ENCODE peak calls at places on chromosomes 6 and 20, in eight cellular contexts. One of them, this sample, is unnamed.

GRCh38 chr6:22877946-22878705 is 308.8 kb downstream of the HDGFL1 start:
- DNase-seq in activated CD4-positive, alpha-beta T cell treated with anti-CD3 and anti-CD28 coated beads for 1 hour: no peak
- DNase-seq in A172: peak
- DNase-seq in H7: peak
- DNase-seq in G401: no peak
- DNase-seq in substantia nigra: no peak
- DNase-seq in T-helper 9 cell: no peak
- DNase-seq in activated naive CD8-positive, alpha-beta T cell treated with anti-CD3 and anti-CD28 coated beads for 36 hours: no peak
- DNase-seq in this sample: no peak

GRCh38 chr6:7673063-7673536 is 52.8 kb upstream of the BMP6 start:
- DNase-seq in activated CD4-positive, alpha-beta T cell treated with anti-CD3 and anti-CD28 coated beads for 1 hour: no peak
- DNase-seq in A172: peak
- DNase-seq in H7: peak
- DNase-seq in G401: no peak
- DNase-seq in substantia nigra: no peak
- DNase-seq in T-helper 9 cell: no peak
- DNase-seq in activated naive CD8-positive, alpha-beta T cell treated with anti-CD3 and anti-CD28 coated beads for 36 hours: no peak
- DNase-seq in this sample: no peak

GRCh38 chr20:56890011-56890410 is 260.9 kb downstream of the TFAP2C start:
- DNase-seq in activated CD4-positive, alpha-beta T cell treated with anti-CD3 and anti-CD28 coated beads for 1 hour: no peak
- DNase-seq in A172: no peak
- DNase-seq in H7: no peak
- DNase-seq in G401: no peak
- DNase-seq in substantia nigra: no peak
- DNase-seq in T-helper 9 cell: no peak
- DNase-seq in activated naive CD8-positive, alpha-beta T cell treated with anti-CD3 and anti-CD28 coated beads for 36 hours: no peak
- DNase-seq in this sample: no peak

GRCh38 chr6:130412556-130413290 is 46.9 kb downstream of the TMEM200A start:
- DNase-seq in activated CD4-positive, alpha-beta T cell treated with anti-CD3 and anti-CD28 coated beads for 1 hour: no peak
- DNase-seq in A172: no peak
- DNase-seq in H7: no peak
- DNase-seq in G401: no peak
- DNase-seq in substantia nigra: no peak
- DNase-seq in T-helper 9 cell: no peak
- DNase-seq in activated naive CD8-positive, alpha-beta T cell treated with anti-CD3 and anti-CD28 coated beads for 36 hours: no peak
- DNase-seq in this sample: no peak

GRCh38 chr6:42368156-42368555 is 83.6 kb downstream of the TRERF1 start:
- DNase-seq in activated CD4-positive, alpha-beta T cell treated with anti-CD3 and anti-CD28 coated beads for 1 hour: peak
- DNase-seq in A172: no peak
- DNase-seq in H7: no peak
- DNase-seq in G401: no peak
- DNase-seq in substantia nigra: no peak
- DNase-seq in T-helper 9 cell: no peak
- DNase-seq in activated naive CD8-positive, alpha-beta T cell treated with anti-CD3 and anti-CD28 coated beads for 36 hours: peak
- DNase-seq in this sample: no peak

GRCh38 chr6:136360783-136361182 is 71.1 kb upstream of the BCLAF1 start:
- DNase-seq in activated CD4-positive, alpha-beta T cell treated with anti-CD3 and anti-CD28 coated beads for 1 hour: no peak
- DNase-seq in A172: no peak
- DNase-seq in H7: peak
- DNase-seq in G401: no peak
- DNase-seq in substantia nigra: no peak
- DNase-seq in T-helper 9 cell: no peak
- DNase-seq in activated naive CD8-positive, alpha-beta T cell treated with anti-CD3 and anti-CD28 coated beads for 36 hours: no peak
- DNase-seq in this sample: no peak

GRCh38 chr6:119012521-119012920 is 65.9 kb downstream of the FAM184A start:
- DNase-seq in activated CD4-positive, alpha-beta T cell treated with anti-CD3 and anti-CD28 coated beads for 1 hour: no peak
- DNase-seq in A172: peak
- DNase-seq in H7: no peak
- DNase-seq in G401: no peak
- DNase-seq in substantia nigra: no peak
- DNase-seq in T-helper 9 cell: no peak
- DNase-seq in activated naive CD8-positive, alpha-beta T cell treated with anti-CD3 and anti-CD28 coated beads for 36 hours: no peak
- DNase-seq in this sample: no peak

GRCh38 chr20:58630063-58630462 is 21.0 kb upstream of the STX16 start:
- DNase-seq in activated CD4-positive, alpha-beta T cell treated with anti-CD3 and anti-CD28 coated beads for 1 hour: no peak
- DNase-seq in A172: peak
- DNase-seq in H7: no peak
- DNase-seq in G401: no peak
- DNase-seq in substantia nigra: no peak
- DNase-seq in T-helper 9 cell: no peak
- DNase-seq in activated naive CD8-positive, alpha-beta T cell treated with anti-CD3 and anti-CD28 coated beads for 36 hours: no peak
- DNase-seq in this sample: no peak

GRCh38 chr6:16985484-16986284 is 116.2 kb upstream of the STMND1 start:
- DNase-seq in activated CD4-positive, alpha-beta T cell treated with anti-CD3 and anti-CD28 coated beads for 1 hour: no peak
- DNase-seq in A172: no peak
- DNase-seq in H7: no peak
- DNase-seq in G401: no peak
- DNase-seq in substantia nigra: no peak
- DNase-seq in T-helper 9 cell: no peak
- DNase-seq in activated naive CD8-positive, alpha-beta T cell treated with anti-CD3 and anti-CD28 coated beads for 36 hours: no peak
- DNase-seq in this sample: no peak

GRCh38 chr6:162211022-162211421 is 516.5 kb downstream of the PRKN start:
- DNase-seq in activated CD4-positive, alpha-beta T cell treated with anti-CD3 and anti-CD28 coated beads for 1 hour: no peak
- DNase-seq in A172: no peak
- DNase-seq in H7: no peak
- DNase-seq in G401: peak
- DNase-seq in substantia nigra: no peak
- DNase-seq in T-helper 9 cell: no peak
- DNase-seq in activated naive CD8-positive, alpha-beta T cell treated with anti-CD3 and anti-CD28 coated beads for 36 hours: no peak
- DNase-seq in this sample: no peak

GRCh38 chr6:107972413-107973096 is 14.5 kb upstream of the SEC63 start:
- DNase-seq in activated CD4-positive, alpha-beta T cell treated with anti-CD3 and anti-CD28 coated beads for 1 hour: no peak
- DNase-seq in A172: no peak
- DNase-seq in H7: no peak
- DNase-seq in G401: no peak
- DNase-seq in substantia nigra: no peak
- DNase-seq in T-helper 9 cell: no peak
- DNase-seq in activated naive CD8-positive, alpha-beta T cell treated with anti-CD3 and anti-CD28 coated beads for 36 hours: no peak
- DNase-seq in this sample: no peak

GRCh38 chr6:113595921-113596376 is 261.2 kb upstream of the MARCKS start:
- DNase-seq in activated CD4-positive, alpha-beta T cell treated with anti-CD3 and anti-CD28 coated beads for 1 hour: no peak
- DNase-seq in A172: no peak
- DNase-seq in H7: no peak
- DNase-seq in G401: no peak
- DNase-seq in substantia nigra: no peak
- DNase-seq in T-helper 9 cell: no peak
- DNase-seq in activated naive CD8-positive, alpha-beta T cell treated with anti-CD3 and anti-CD28 coated beads for 36 hours: no peak
- DNase-seq in this sample: no peak

GRCh38 chr6:111625511-111626331 is 20.0 kb upstream of the TRAF3IP2 start:
- DNase-seq in activated CD4-positive, alpha-beta T cell treated with anti-CD3 and anti-CD28 coated beads for 1 hour: no peak
- DNase-seq in A172: no peak
- DNase-seq in H7: no peak
- DNase-seq in G401: peak
- DNase-seq in substantia nigra: peak
- DNase-seq in T-helper 9 cell: no peak
- DNase-seq in activated naive CD8-positive, alpha-beta T cell treated with anti-CD3 and anti-CD28 coated beads for 36 hours: peak
- DNase-seq in this sample: no peak

GRCh38 chr6:69494595-69494994 is 302.2 kb downstream of the LMBRD1 start:
- DNase-seq in activated CD4-positive, alpha-beta T cell treated with anti-CD3 and anti-CD28 coated beads for 1 hour: no peak
- DNase-seq in A172: no peak
- DNase-seq in H7: no peak
- DNase-seq in G401: no peak
- DNase-seq in substantia nigra: no peak
- DNase-seq in T-helper 9 cell: no peak
- DNase-seq in activated naive CD8-positive, alpha-beta T cell treated with anti-CD3 and anti-CD28 coated beads for 36 hours: no peak
- DNase-seq in this sample: no peak

GRCh38 chr6:21742238-21742660 is 148.7 kb downstream of the SOX4 start:
- DNase-seq in activated CD4-positive, alpha-beta T cell treated with anti-CD3 and anti-CD28 coated beads for 1 hour: no peak
- DNase-seq in A172: peak
- DNase-seq in H7: no peak
- DNase-seq in G401: no peak
- DNase-seq in substantia nigra: no peak
- DNase-seq in T-helper 9 cell: no peak
- DNase-seq in activated naive CD8-positive, alpha-beta T cell treated with anti-CD3 and anti-CD28 coated beads for 36 hours: no peak
- DNase-seq in this sample: no peak

GRCh38 chr20:48171626-48172025 is 386.3 kb upstream of the SULF2 start:
- DNase-seq in activated CD4-positive, alpha-beta T cell treated with anti-CD3 and anti-CD28 coated beads for 1 hour: no peak
- DNase-seq in A172: no peak
- DNase-seq in H7: no peak
- DNase-seq in G401: no peak
- DNase-seq in substantia nigra: no peak
- DNase-seq in T-helper 9 cell: no peak
- DNase-seq in activated naive CD8-positive, alpha-beta T cell treated with anti-CD3 and anti-CD28 coated beads for 36 hours: no peak
- DNase-seq in this sample: no peak

GRCh38 chr6:30357678-30358339 is 12.9 kb downstream of the RPP21 start:
- DNase-seq in activated CD4-positive, alpha-beta T cell treated with anti-CD3 and anti-CD28 coated beads for 1 hour: peak
- DNase-seq in A172: peak
- DNase-seq in H7: peak
- DNase-seq in G401: peak
- DNase-seq in substantia nigra: no peak
- DNase-seq in T-helper 9 cell: peak
- DNase-seq in activated naive CD8-positive, alpha-beta T cell treated with anti-CD3 and anti-CD28 coated beads for 36 hours: peak
- DNase-seq in this sample: peak

GRCh38 chr20:54004397-54004940 is 65.9 kb downstream of the BCAS1 start:
- DNase-seq in activated CD4-positive, alpha-beta T cell treated with anti-CD3 and anti-CD28 coated beads for 1 hour: no peak
- DNase-seq in A172: no peak
- DNase-seq in H7: no peak
- DNase-seq in G401: no peak
- DNase-seq in substantia nigra: no peak
- DNase-seq in T-helper 9 cell: no peak
- DNase-seq in activated naive CD8-positive, alpha-beta T cell treated with anti-CD3 and anti-CD28 coated beads for 36 hours: no peak
- DNase-seq in this sample: no peak

GRCh38 chr20:13610205-13610604 is 28.5 kb downstream of the TASP1 start:
- DNase-seq in activated CD4-positive, alpha-beta T cell treated with anti-CD3 and anti-CD28 coated beads for 1 hour: no peak
- DNase-seq in A172: no peak
- DNase-seq in H7: peak
- DNase-seq in G401: no peak
- DNase-seq in substantia nigra: no peak
- DNase-seq in T-helper 9 cell: no peak
- DNase-seq in activated naive CD8-positive, alpha-beta T cell treated with anti-CD3 and anti-CD28 coated beads for 36 hours: peak
- DNase-seq in this sample: peak

GRCh38 chr6:50842446-50842845 is 23.8 kb downstream of the TFAP2B start:
- DNase-seq in activated CD4-positive, alpha-beta T cell treated with anti-CD3 and anti-CD28 coated beads for 1 hour: no peak
- DNase-seq in A172: no peak
- DNase-seq in H7: no peak
- DNase-seq in G401: no peak
- DNase-seq in substantia nigra: no peak
- DNase-seq in T-helper 9 cell: no peak
- DNase-seq in activated naive CD8-positive, alpha-beta T cell treated with anti-CD3 and anti-CD28 coated beads for 36 hours: no peak
- DNase-seq in this sample: no peak

GRCh38 chr20:53032021-53033001 is 60.2 kb downstream of the TSHZ2 start:
- DNase-seq in activated CD4-positive, alpha-beta T cell treated with anti-CD3 and anti-CD28 coated beads for 1 hour: no peak
- DNase-seq in A172: peak
- DNase-seq in H7: no peak
- DNase-seq in G401: no peak
- DNase-seq in substantia nigra: no peak
- DNase-seq in T-helper 9 cell: no peak
- DNase-seq in activated naive CD8-positive, alpha-beta T cell treated with anti-CD3 and anti-CD28 coated beads for 36 hours: no peak
- DNase-seq in this sample: no peak

GRCh38 chr6:52300489-52300931 is 16.0 kb upstream of the MCM3 start:
- DNase-seq in activated CD4-positive, alpha-beta T cell treated with anti-CD3 and anti-CD28 coated beads for 1 hour: no peak
- DNase-seq in A172: no peak
- DNase-seq in H7: no peak
- DNase-seq in G401: no peak
- DNase-seq in substantia nigra: no peak
- DNase-seq in T-helper 9 cell: no peak
- DNase-seq in activated naive CD8-positive, alpha-beta T cell treated with anti-CD3 and anti-CD28 coated beads for 36 hours: no peak
- DNase-seq in this sample: no peak

GRCh38 chr20:10167025-10167424 is 51.6 kb upstream of the SNAP25 start:
- DNase-seq in activated CD4-positive, alpha-beta T cell treated with anti-CD3 and anti-CD28 coated beads for 1 hour: no peak
- DNase-seq in A172: no peak
- DNase-seq in H7: no peak
- DNase-seq in G401: peak
- DNase-seq in substantia nigra: no peak
- DNase-seq in T-helper 9 cell: no peak
- DNase-seq in activated naive CD8-positive, alpha-beta T cell treated with anti-CD3 and anti-CD28 coated beads for 36 hours: no peak
- DNase-seq in this sample: no peak

GRCh38 chr20:31972481-31973386 is 4.8 kb downstream of the XKR7 start:
- DNase-seq in activated CD4-positive, alpha-beta T cell treated with anti-CD3 and anti-CD28 coated beads for 1 hour: no peak
- DNase-seq in A172: peak
- DNase-seq in H7: no peak
- DNase-seq in G401: peak
- DNase-seq in substantia nigra: no peak
- DNase-seq in T-helper 9 cell: no peak
- DNase-seq in activated naive CD8-positive, alpha-beta T cell treated with anti-CD3 and anti-CD28 coated beads for 36 hours: no peak
- DNase-seq in this sample: no peak

GRCh38 chr20:63056236-63057132 is 49.7 kb upstream of the BHLHE23 start:
- DNase-seq in activated CD4-positive, alpha-beta T cell treated with anti-CD3 and anti-CD28 coated beads for 1 hour: no peak
- DNase-seq in A172: peak
- DNase-seq in H7: peak
- DNase-seq in G401: peak
- DNase-seq in substantia nigra: no peak
- DNase-seq in T-helper 9 cell: peak
- DNase-seq in activated naive CD8-positive, alpha-beta T cell treated with anti-CD3 and anti-CD28 coated beads for 36 hours: peak
- DNase-seq in this sample: peak

GRCh38 chr20:38590682-38591483 is 9.9 kb downstream of the ADIG start:
- DNase-seq in activated CD4-positive, alpha-beta T cell treated with anti-CD3 and anti-CD28 coated beads for 1 hour: no peak
- DNase-seq in A172: peak
- DNase-seq in H7: peak
- DNase-seq in G401: no peak
- DNase-seq in substantia nigra: no peak
- DNase-seq in T-helper 9 cell: no peak
- DNase-seq in activated naive CD8-positive, alpha-beta T cell treated with anti-CD3 and anti-CD28 coated beads for 36 hours: no peak
- DNase-seq in this sample: peak

GRCh38 chr6:42929928-42930360 is 664 bp downstream of the CNPY3 start:
- DNase-seq in activated CD4-positive, alpha-beta T cell treated with anti-CD3 and anti-CD28 coated beads for 1 hour: peak
- DNase-seq in A172: peak
- DNase-seq in H7: no peak
- DNase-seq in G401: no peak
- DNase-seq in substantia nigra: no peak
- DNase-seq in T-helper 9 cell: peak
- DNase-seq in activated naive CD8-positive, alpha-beta T cell treated with anti-CD3 and anti-CD28 coated beads for 36 hours: peak
- DNase-seq in this sample: no peak

GRCh38 chr20:33770005-33770404 is 38.2 kb downstream of the ZNF341 start:
- DNase-seq in activated CD4-positive, alpha-beta T cell treated with anti-CD3 and anti-CD28 coated beads for 1 hour: no peak
- DNase-seq in A172: no peak
- DNase-seq in H7: no peak
- DNase-seq in G401: no peak
- DNase-seq in substantia nigra: no peak
- DNase-seq in T-helper 9 cell: no peak
- DNase-seq in activated naive CD8-positive, alpha-beta T cell treated with anti-CD3 and anti-CD28 coated beads for 36 hours: no peak
- DNase-seq in this sample: no peak